ENCODE peak calls at places on chromosome 13, in ten cellular contexts. V is islet precursor cell, W is fibroblast of mammary gland, M is RWPE1, X is kidney, A is fibroblast of pulmonary artery, P is DND-41, I is GM04503, C is NCI-H1930, S is nucleus accumbens. E is an unnamed sample.

GRCh38 chr13:35518337-35518736 is 41.8 kb upstream of the MAB21L1 start:
- DNase-seq in A (no peak), M (no peak), C (no peak), I (no peak), W (no peak), V (no peak), S (no peak), X (no peak), P (no peak), E (no peak)

GRCh38 chr13:39417131-39417530 is 185.9 kb downstream of the LHFPL6 start:
- DNase-seq in S (no peak), I (no peak), X (no peak), A (peak; percentile 34), P (no peak), V (peak; percentile 77), C (no peak), M (no peak), W (no peak), E (no peak)

GRCh38 chr13:78147905-78148304 is 229.3 kb upstream of the EDNRB start:
- DNase-seq in V (no peak), M (peak; percentile 11), X (no peak), W (peak; percentile 67), P (no peak), A (peak; percentile 89), I (peak; percentile 55), C (no peak), S (no peak), E (peak; percentile 84)

GRCh38 chr13:99842379-99842778 is 129.2 kb downstream of the ZIC5 start:
- DNase-seq in C (no peak), I (no peak), W (no peak), P (no peak), X (no peak), S (no peak), M (no peak), V (no peak), A (no peak), E (no peak)

GRCh38 chr13:52112606-52113005 is 16.3 kb downstream of the NEK5 start:
- DNase-seq in X (no peak), C (no peak), A (no peak), I (no peak), W (no peak), V (no peak), M (no peak), P (no peak), S (no peak), E (no peak)

GRCh38 chr13:32309812-32310706 is 5.1 kb downstream of the ZAR1L start:
- DNase-seq in A (peak; percentile 82), M (peak; percentile 23), P (peak; percentile 10), V (no peak), W (peak; percentile 76), C (no peak), X (no peak), S (no peak), I (no peak), E (peak; percentile 72)

GRCh38 chr13:23715762-23716235 is 145.6 kb downstream of the TNFRSF19 start:
- DNase-seq in W (no peak), C (no peak), A (no peak), S (no peak), X (no peak), P (peak; percentile 22), I (no peak), V (peak; percentile 72), M (no peak), E (no peak)

GRCh38 chr13:95288899-95289500 is 12.3 kb downstream of the ABCC4 start:
- DNase-seq in P (no peak), I (no peak), C (no peak), W (no peak), S (no peak), X (no peak), A (no peak), V (no peak), M (no peak), E (no peak)

GRCh38 chr13:106261450-106261849 is 274.0 kb downstream of the EFNB2 start:
- DNase-seq in C (no peak), A (no peak), V (no peak), S (no peak), P (no peak), I (no peak), W (no peak), X (no peak), M (no peak), E (no peak)

GRCh38 chr13:94143624-94144350 is 335.7 kb downstream of the DCT start:
- DNase-seq in X (no peak), V (no peak), I (no peak), M (no peak), P (no peak), S (no peak), W (no peak), A (no peak), C (no peak), E (no peak)

GRCh38 chr13:45821861-45822260 is 29.7 kb downstream of the SIAH3 start:
- DNase-seq in V (no peak), P (no peak), S (no peak), A (no peak), X (no peak), I (no peak), C (no peak), M (no peak), W (no peak), E (no peak)

GRCh38 chr13:102260256-102260655 is 141.6 kb downstream of the FGF14 start:
- DNase-seq in A (no peak), M (no peak), I (no peak), W (no peak), V (no peak), C (no peak), S (no peak), X (no peak), P (no peak), E (no peak)

GRCh38 chr13:29508130-29508873 is 87.2 kb downstream of the SLC7A1 start:
- DNase-seq in C (peak; percentile 69), P (peak; percentile 77), I (no peak), A (peak; percentile 89), V (peak; percentile 93), W (peak; percentile 84), M (peak; percentile 79), X (peak; percentile 89), S (peak; percentile 77), E (peak; percentile 79)

GRCh38 chr13:33213797-33214196 is 71.8 kb downstream of the STARD13 start:
- DNase-seq in P (no peak), S (no peak), V (no peak), W (peak; percentile 50), M (no peak), X (no peak), A (peak; percentile 47), C (no peak), I (no peak), E (peak; percentile 65)

GRCh38 chr13:26531751-26532150 is 25.7 kb upstream of the WASF3 start:
- DNase-seq in A (no peak), X (no peak), P (no peak), W (no peak), C (no peak), S (no peak), V (no peak), I (no peak), M (no peak), E (no peak)